ENCODE peak calls at places on chromosomes 16 and 17, in nine cellular contexts. N is AG04450, J is retinal pigment epithelial cell, S is RWPE1, E is T-helper 22 cell, D is ACHN, H is NCI-H510A, B is cardiac muscle cell, R is midbrain. V is an unnamed sample.

GRCh38 chr16:19130852-19131808 is 17.4 kb downstream of the ITPRIPL2 start:
- DNase-seq in N (peak), J (no peak), B (peak), S (no peak), H (peak), D (peak), E (no peak), R (peak), V (peak)

GRCh38 chr17:7215136-7215638 is 4.4 kb downstream of the DLG4 start:
- DNase-seq in B (no peak), S (peak), J (peak), D (no peak), E (no peak), H (no peak), N (no peak), R (no peak), V (no peak)

GRCh38 chr16:69709456-69710084 is 16.8 kb downstream of the NQO1 start:
- DNase-seq in D (peak), J (peak), E (no peak), B (peak), N (no peak), H (no peak), S (peak), R (peak), V (no peak)

GRCh38 chr16:3009568-3010390 is 2.9 kb upstream of the CLDN9 start:
- DNase-seq in H (no peak), R (no peak), S (peak), E (no peak), N (no peak), B (no peak), D (no peak), J (no peak), V (no peak)

GRCh38 chr16:87465306-87465705 is 27.5 kb downstream of the ZCCHC14 start:
- DNase-seq in D (peak), N (peak), B (peak), J (peak), S (peak), E (no peak), R (no peak), H (no peak), V (no peak)

GRCh38 chr17:75844530-75845057 is 390 bp upstream of the UNC13D start:
- DNase-seq in R (no peak), E (no peak), J (peak), B (no peak), N (no peak), S (peak), H (no peak), D (no peak), V (peak)

GRCh38 chr17:29949708-29950107 is 8.3 kb downstream of the EFCAB5 start:
- DNase-seq in E (no peak), D (no peak), R (no peak), N (no peak), B (no peak), S (no peak), H (peak), J (no peak), V (no peak)

GRCh38 chr17:79374807-79375206 is 236.0 kb downstream of the RBFOX3 start:
- DNase-seq in B (no peak), D (no peak), N (no peak), E (no peak), S (no peak), J (no peak), R (no peak), H (no peak), V (no peak)

GRCh38 chr17:78986048-78986648 is 6.4 kb upstream of the LGALS3BP start:
- DNase-seq in R (no peak), B (peak), J (no peak), E (no peak), H (no peak), N (no peak), S (no peak), D (peak), V (no peak)

GRCh38 chr16:67562526-67562917 is at the start of gene CTCF:
- DNase-seq in H (peak), E (peak), J (peak), B (peak), S (peak), N (no peak), R (peak), D (peak), V (peak)

GRCh38 chr17:50361561-50362480 is 11.2 kb downstream of the MRPL27 start:
- DNase-seq in R (peak), E (peak), S (no peak), H (peak), B (peak), N (peak), D (peak), J (peak), V (peak)

GRCh38 chr16:66386629-66387622 is 20.4 kb downstream of the CDH5 start:
- DNase-seq in S (no peak), J (no peak), D (no peak), N (no peak), B (no peak), E (no peak), H (no peak), R (no peak), V (peak)

GRCh38 chr17:20085283-20085875 is 76.2 kb downstream of the SPECC1 start:
- DNase-seq in B (peak), J (peak), E (no peak), N (no peak), R (no peak), D (no peak), S (no peak), H (no peak), V (no peak)

GRCh38 chr16:12896562-12896961 is 4.8 kb upstream of the SHISA9 start:
- DNase-seq in H (no peak), N (no peak), R (peak), D (peak), S (no peak), J (no peak), E (no peak), B (no peak), V (no peak)

V was measured in Peyer's patch.